ENCODE peak calls at places on chromosome 19, in seven cellular contexts. X is SJCRH30; T is colonic mucosa; S is GOT3; P is activated CD4-positive, alpha-beta T cell treated with anti-CD3 and anti-CD28 coated beads, Interleukin-2, amount 50 U/mL, for 48 hours; M is amniotic stem cell; E is sciatic nerve. L is an unnamed sample.

GRCh38 chr19:29841209-29841558 is 29.4 kb downstream of the CCNE1 start:
- DNase-seq in X (peak), T (no peak), S (no peak), P (no peak), M (no peak), E (no peak), L (peak)

GRCh38 chr19:13034636-13035035 is 39.4 kb downstream of the NFIX start:
- DNase-seq in X (no peak), T (no peak), S (no peak), P (no peak), M (no peak), E (no peak), L (no peak)

GRCh38 chr19:48479686-48480085 is 10.5 kb downstream of the CYTH2 start:
- DNase-seq in X (no peak), T (no peak), S (no peak), P (no peak), M (no peak), E (no peak), L (no peak)

GRCh38 chr19:7857727-7858701 is 16.2 kb downstream of the PRR36 start:
- DNase-seq in X (no peak), T (no peak), S (no peak), P (no peak), M (no peak), E (no peak), L (no peak)

GRCh38 chr19:36707134-36707533 is 19.7 kb downstream of the ZNF567 start:
- DNase-seq in X (no peak), T (no peak), S (no peak), P (no peak), M (no peak), E (no peak), L (no peak)

GRCh38 chr19:23957660-23958281 is 43.1 kb downstream of the ZNF726 start:
- DNase-seq in X (no peak), T (no peak), S (no peak), P (no peak), M (peak), E (no peak), L (no peak)

GRCh38 chr19:37763488-37763887 is 15.9 kb downstream of the ZNF573 start:
- DNase-seq in X (no peak), T (no peak), S (no peak), P (no peak), M (no peak), E (no peak), L (no peak)

GRCh38 chr19:30073152-30074000 is 131.3 kb downstream of the URI1 start:
- DNase-seq in X (no peak), T (no peak), S (no peak), P (no peak), M (no peak), E (peak), L (peak)

GRCh38 chr19:33646306-33646705 is 24.6 kb downstream of the CHST8 start:
- DNase-seq in X (no peak), T (no peak), S (no peak), P (no peak), M (no peak), E (no peak), L (no peak)

GRCh38 chr19:52621376-52621775 is 16.8 kb downstream of the ZNF83 start:
- DNase-seq in X (no peak), T (no peak), S (no peak), P (no peak), M (no peak), E (no peak), L (no peak)

GRCh38 chr19:54684537-54684936 is 21.8 kb downstream of the LILRB4 start:
- DNase-seq in X (peak), T (no peak), S (no peak), P (no peak), M (no peak), E (no peak), L (no peak)

GRCh38 chr19:13172335-13173128 is 22.3 kb downstream of the IER2 start:
- DNase-seq in X (peak), T (peak), S (peak), P (peak), M (peak), E (peak), L (peak)

GRCh38 chr19:4755459-4755858 is 31.8 kb upstream of the DPP9 start:
- DNase-seq in X (peak), T (no peak), S (no peak), P (no peak), M (no peak), E (no peak), L (no peak)